ENCODE peak calls at places on chromosomes 16 and 17, in four cellular contexts. H is heart left ventricle; U is stimulated activated CD8-positive, alpha-beta memory T cell treated with anti-CD3 and anti-CD28 coated beads, Interleukin-4, amount 100 ng/mL, for 1 hour; F is memory B cell. V is an unnamed sample.
A peak's percentile ranks its signal among the peaks of the same experiment; 100 is the strongest.

GRCh38 chr17:13978478-13978877 is 90.8 kb upstream of the COX10 start:
- DNase-seq in H (no peak), U (no peak), F (no peak), V (no peak)

GRCh38 chr16:88067530-88068411 is 116.5 kb downstream of the BANP start:
- DNase-seq in H (peak; percentile 22), U (no peak), F (no peak), V (no peak)

GRCh38 chr17:6279659-6280058 is 155.3 kb downstream of the AIPL1 start:
- DNase-seq in H (no peak), U (no peak), F (no peak), V (no peak)

GRCh38 chr16:35440875-35441274 is 1981.5 kb downstream of the TP53TG3F start:
- DNase-seq in H (no peak), U (no peak), F (no peak), V (no peak)

GRCh38 chr17:43169561-43170139 is 1.4 kb upstream of the NBR1 start:
- DNase-seq in H (peak; percentile 40), U (no peak), F (no peak), V (peak; percentile 32)

GRCh38 chr16:70391881-70392481 is 45.3 kb downstream of the DDX19A start:
- DNase-seq in H (peak; percentile 59), U (no peak), F (no peak), V (peak; percentile 59)

GRCh38 chr17:16407911-16408588 is 7.3 kb upstream of the TRPV2 start:
- DNase-seq in H (peak; percentile 84), U (no peak), F (peak; percentile 61), V (peak; percentile 80)

GRCh38 chr17:34579017-34579946 is at the start of gene TMEM132E:
- DNase-seq in H (peak; percentile 36), U (no peak), F (no peak), V (peak; percentile 54)

GRCh38 chr17:30597776-30598288 is 120.6 kb downstream of the GOSR1 start:
- DNase-seq in H (no peak), U (no peak), F (no peak), V (no peak)

GRCh38 chr16:85465328-85466307 is 147.5 kb upstream of the GSE1 start:
- DNase-seq in H (peak; percentile 93), U (no peak), F (no peak), V (peak; percentile 82)

GRCh38 chr17:81828656-81829055 is 4.4 kb downstream of the MCRIP1 start:
- DNase-seq in H (no peak), U (no peak), F (no peak), V (no peak)

GRCh38 chr17:58516644-58517377 is 2.4 kb upstream of the MTMR4 start:
- DNase-seq in H (no peak), U (no peak), F (no peak), V (no peak)

GRCh38 chr16:23504076-23504452 is 6.2 kb downstream of the GGA2 start:
- DNase-seq in H (peak; percentile 45), U (no peak), F (no peak), V (peak; percentile 49)

GRCh38 chr17:40303706-40304450 is 5.1 kb upstream of the RARA start:
- DNase-seq in H (peak; percentile 42), U (no peak), F (no peak), V (no peak)

GRCh38 chr16:77169650-77170236 is 21.2 kb upstream of the MON1B start:
- DNase-seq in H (peak; percentile 28), U (no peak), F (peak; percentile 30), V (peak; percentile 36)

GRCh38 chr16:57987441-57988177 is 12.9 kb downstream of the ZNF319 start:
- DNase-seq in H (no peak), U (no peak), F (no peak), V (no peak)

GRCh38 chr16:57889111-57889510 is 81.8 kb downstream of the CNGB1 start:
- DNase-seq in H (no peak), U (no peak), F (no peak), V (no peak)

GRCh38 chr16:31331141-31331764 is 23.7 kb upstream of the ITGAX start:
- DNase-seq in H (no peak), U (no peak), F (no peak), V (no peak)

GRCh38 chr16:29734826-29735225 is 11.0 kb downstream of the C16orf54 start:
- DNase-seq in H (no peak), U (no peak), F (no peak), V (no peak)

GRCh38 chr17:81821603-81822311 is 11.3 kb downstream of the MCRIP1 start:
- DNase-seq in H (peak; percentile 90), U (no peak), F (no peak), V (peak; percentile 85)

GRCh38 chr17:64217249-64217652 is 45.8 kb downstream of the TEX2 start:
- DNase-seq in H (no peak), U (no peak), F (no peak), V (no peak)

GRCh38 chr17:72525225-72525988 is 404.6 kb downstream of the SOX9 start:
- DNase-seq in H (no peak), U (no peak), F (no peak), V (no peak)

GRCh38 chr17:63171428-63172205 is 205.6 kb downstream of the TANC2 start:
- DNase-seq in H (no peak), U (no peak), F (no peak), V (no peak)

V was measured in left cardiac atrium.